ENCODE peak calls at places on chromosome 9, in seven cellular contexts. G is psoas muscle, R is astrocyte of the spinal cord, M is Calu3, K is heart left ventricle, J is left ventricle myocardium inferior, C is OCI-LY7. I is an unnamed sample.

GRCh38 chr9:111937781-111938426 is 41.3 kb downstream of the UGCG start:
- DNase-seq in K (no peak), R (peak), G (no peak), J (peak), M (no peak), C (no peak), I (peak)

GRCh38 chr9:126613656-126614055 is at the start of gene LMX1B:
- DNase-seq in K (no peak), G (peak), M (peak), R (no peak), J (peak), C (no peak), I (no peak)

GRCh38 chr9:105053209-105053652 is 125.3 kb upstream of the ABCA1 start:
- DNase-seq in K (peak), G (peak), R (peak), J (no peak), C (no peak), M (peak), I (no peak)

GRCh38 chr9:82488702-82489578 is 500.4 kb downstream of the SPATA31D1 start:
- DNase-seq in G (no peak), K (no peak), R (peak), J (no peak), C (no peak), M (peak), I (no peak)

GRCh38 chr9:88537743-88538055 is 2.7 kb downstream of the NXNL2 start:
- DNase-seq in J (peak), K (no peak), C (peak), R (peak), G (peak), M (peak), I (no peak)

GRCh38 chr9:14380061-14380836 is 66.3 kb upstream of the NFIB start:
- DNase-seq in G (no peak), R (no peak), C (no peak), J (no peak), K (no peak), M (no peak), I (no peak)

GRCh38 chr9:110426052-110426709 is 88.5 kb upstream of the TXNDC8 start:
- DNase-seq in M (no peak), R (peak), J (no peak), G (no peak), K (no peak), C (no peak), I (no peak)

GRCh38 chr9:2271426-2271825 is 256.3 kb downstream of the SMARCA2 start:
- DNase-seq in M (no peak), K (no peak), C (peak), R (no peak), G (no peak), J (peak), I (no peak)

GRCh38 chr9:133207021-133207531 is 2.0 kb downstream of the OBP2B start:
- DNase-seq in C (no peak), R (no peak), M (no peak), K (no peak), G (peak), J (no peak), I (no peak)

GRCh38 chr9:111730937-111731567 is 63.7 kb downstream of the SHOC1 start:
- DNase-seq in R (peak), J (no peak), K (no peak), M (peak), C (no peak), G (no peak), I (no peak)

GRCh38 chr9:91758491-91758981 is 191.5 kb downstream of the ROR2 start:
- DNase-seq in G (no peak), K (no peak), C (peak), J (no peak), M (peak), R (peak), I (no peak)

GRCh38 chr9:109520475-109521132 is 22.5 kb upstream of the PTPN3 start:
- DNase-seq in G (no peak), K (no peak), C (peak), R (peak), J (peak), M (peak), I (no peak)

GRCh38 chr9:87387351-87388055 is 110.2 kb upstream of the DAPK1 start:
- DNase-seq in R (peak), M (no peak), G (no peak), C (no peak), K (no peak), J (no peak), I (no peak)

GRCh38 chr9:35690447-35691324 is 961 bp upstream of the TPM2 start:
- DNase-seq in M (peak), R (peak), C (no peak), G (peak), J (peak), K (peak), I (peak)

GRCh38 chr9:78407636-78408312 is 110.8 kb downstream of the PSAT1 start:
- DNase-seq in J (no peak), M (no peak), C (no peak), K (no peak), R (no peak), G (no peak), I (no peak)

GRCh38 chr9:109568568-109569210 is 70.6 kb upstream of the PTPN3 start:
- DNase-seq in R (no peak), K (no peak), M (no peak), C (no peak), G (no peak), J (peak), I (no peak)

GRCh38 chr9:105392531-105392930 is 55.3 kb upstream of the FSD1L start:
- DNase-seq in C (no peak), G (no peak), R (no peak), J (no peak), M (no peak), K (no peak), I (no peak)

GRCh38 chr9:108727580-108728056 is 128.2 kb downstream of the ACTL7B start:
- DNase-seq in C (no peak), M (no peak), R (peak), J (peak), G (no peak), K (peak), I (no peak)

GRCh38 chr9:121483049-121483448 is 16.6 kb downstream of the GGTA1 start:
- DNase-seq in J (no peak), K (no peak), R (no peak), C (no peak), M (no peak), G (no peak), I (no peak)

GRCh38 chr9:18786936-18787658 is 245.9 kb downstream of the SAXO1 start:
- DNase-seq in G (no peak), J (no peak), C (no peak), M (no peak), R (peak), K (no peak), I (no peak)

GRCh38 chr9:71179183-71179582 is 57.8 kb upstream of the TRPM3 start:
- DNase-seq in K (no peak), J (no peak), G (no peak), C (no peak), M (no peak), R (no peak), I (no peak)

GRCh38 chr9:21964925-21965385 is 29.2 kb downstream of the CDKN2A start:
- DNase-seq in K (no peak), C (no peak), R (peak), J (no peak), M (peak), G (peak), I (peak)

GRCh38 chr9:121773954-121774714 is 122.7 kb downstream of the DAB2IP start:
- DNase-seq in M (no peak), G (no peak), C (no peak), K (peak), R (no peak), J (peak), I (no peak)

GRCh38 chr9:91033802-91034201 is 232.2 kb downstream of the SYK start:
- DNase-seq in C (peak), J (no peak), K (peak), G (no peak), M (no peak), R (no peak), I (no peak)

GRCh38 chr9:87076825-87077224 is 129.5 kb upstream of the GAS1 start:
- DNase-seq in M (no peak), R (no peak), C (no peak), K (no peak), G (no peak), J (no peak), I (no peak)

GRCh38 chr9:90943341-90943740 is 141.7 kb downstream of the SYK start:
- DNase-seq in G (no peak), M (no peak), K (no peak), R (no peak), J (no peak), C (no peak), I (no peak)

GRCh38 chr9:107024193-107024592 is 161.2 kb downstream of the ZNF462 start:
- DNase-seq in C (peak), K (no peak), J (no peak), G (no peak), M (no peak), R (no peak), I (no peak)

GRCh38 chr9:792331-793260 is 48.9 kb upstream of the DMRT1 start:
- DNase-seq in M (no peak), C (no peak), G (no peak), K (no peak), J (no peak), R (no peak), I (no peak)

GRCh38 chr9:76817489-76817888 is 53.3 kb downstream of the PCA3 start:
- DNase-seq in K (no peak), R (peak), M (no peak), C (no peak), G (no peak), J (no peak), I (no peak)

GRCh38 chr9:113349434-113350337 is at the start of gene BSPRY:
- DNase-seq in K (no peak), R (no peak), C (peak), G (no peak), M (peak), J (no peak), I (peak)

GRCh38 chr9:121912812-121913627 is 180.1 kb downstream of the TTLL11 start:
- DNase-seq in M (no peak), C (no peak), J (no peak), R (no peak), G (no peak), K (no peak), I (no peak)

GRCh38 chr9:120571443-120572257 is 8.3 kb downstream of the CDK5RAP2 start:
- DNase-seq in G (peak), J (peak), M (no peak), R (peak), K (peak), C (no peak), I (no peak)

GRCh38 chr9:135657416-135657815 is 5.7 kb upstream of the LCN9 start:
- DNase-seq in R (no peak), G (no peak), K (no peak), M (no peak), J (no peak), C (no peak), I (no peak)

GRCh38 chr9:77013932-77014596 is 5.4 kb upstream of the FOXB2 start:
- DNase-seq in K (no peak), M (no peak), J (no peak), C (no peak), G (no peak), R (no peak), I (no peak)

GRCh38 chr9:6549106-6549505 is 96.4 kb downstream of the GLDC start:
- DNase-seq in G (no peak), C (no peak), K (no peak), M (no peak), R (no peak), J (no peak), I (no peak)

GRCh38 chr9:22211588-22212360 is 202.7 kb upstream of the CDKN2B start:
- DNase-seq in C (no peak), M (peak), R (peak), K (no peak), G (no peak), J (no peak), I (no peak)

GRCh38 chr9:89463986-89464901 is 33.7 kb downstream of the SEMA4D start:
- DNase-seq in K (no peak), M (no peak), J (no peak), C (peak), R (no peak), G (no peak), I (peak)

GRCh38 chr9:136881691-136882108 is 4.6 kb upstream of the TRAF2 start:
- DNase-seq in J (no peak), G (no peak), R (no peak), C (peak), K (no peak), M (peak), I (peak)

GRCh38 chr9:136885950-136886578 is at the start of gene TRAF2:
- DNase-seq in M (peak), J (peak), C (peak), G (peak), R (peak), K (peak), I (peak)

GRCh38 chr9:136880651-136881050 is 5.7 kb upstream of the TRAF2 start:
- DNase-seq in J (no peak), G (no peak), R (no peak), C (no peak), K (no peak), M (no peak), I (no peak)

GRCh38 chr9:136886610-136887597 is 588 bp downstream of the TRAF2 start:
- DNase-seq in J (no peak), G (peak), R (peak), M (peak), C (peak), K (no peak), I (no peak)

DNA sequence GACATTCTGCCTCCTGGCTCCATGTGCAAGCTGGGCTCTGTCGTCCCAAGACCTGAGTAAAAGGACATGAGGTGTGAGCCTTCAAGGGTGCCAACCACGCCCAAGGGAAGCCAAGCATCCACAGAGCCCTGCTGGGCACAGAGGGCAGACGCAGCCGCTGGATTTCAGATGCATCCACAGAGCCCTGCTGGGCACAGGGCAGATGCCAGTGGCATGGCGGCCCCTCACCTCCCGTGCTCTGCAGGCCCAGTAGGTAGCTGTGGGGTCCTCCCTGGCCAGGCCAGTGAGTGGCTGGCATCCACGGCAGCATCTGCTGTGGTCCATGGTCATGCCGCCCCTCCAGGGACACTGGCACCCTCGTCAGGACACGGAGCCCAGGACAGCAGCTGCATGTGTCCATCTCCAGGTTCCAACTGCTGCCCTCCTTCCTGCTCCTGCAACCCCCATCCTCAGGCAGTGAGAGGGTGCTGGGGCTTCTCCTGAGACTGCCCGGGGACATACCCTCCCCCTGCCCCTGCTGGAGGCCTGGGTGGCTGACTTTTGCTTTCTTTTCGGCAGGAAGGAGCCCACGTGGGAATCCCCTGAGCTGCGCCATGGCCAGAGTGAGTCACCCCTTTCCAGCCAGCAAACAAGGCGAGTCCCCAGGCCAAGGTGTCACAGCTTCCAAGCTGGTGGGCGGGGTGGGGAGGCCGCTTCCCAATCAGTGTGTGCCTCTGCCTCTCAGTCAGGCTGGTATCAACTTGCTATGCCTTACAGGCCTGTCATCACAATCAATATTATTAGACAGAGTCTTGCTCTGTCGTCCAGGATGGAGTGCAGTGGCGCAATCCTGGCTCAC is 4.0 kb upstream of the TRAF2 start:
- DNase-seq in M (peak), R (peak), J (no peak), G (peak), K (no peak), C (peak), I (peak)
- TF ChIP-seq CTCF in M (no peak), R (no peak), J (no peak), G (no peak), K (no peak), C (no peak), I (no peak)

DNA sequence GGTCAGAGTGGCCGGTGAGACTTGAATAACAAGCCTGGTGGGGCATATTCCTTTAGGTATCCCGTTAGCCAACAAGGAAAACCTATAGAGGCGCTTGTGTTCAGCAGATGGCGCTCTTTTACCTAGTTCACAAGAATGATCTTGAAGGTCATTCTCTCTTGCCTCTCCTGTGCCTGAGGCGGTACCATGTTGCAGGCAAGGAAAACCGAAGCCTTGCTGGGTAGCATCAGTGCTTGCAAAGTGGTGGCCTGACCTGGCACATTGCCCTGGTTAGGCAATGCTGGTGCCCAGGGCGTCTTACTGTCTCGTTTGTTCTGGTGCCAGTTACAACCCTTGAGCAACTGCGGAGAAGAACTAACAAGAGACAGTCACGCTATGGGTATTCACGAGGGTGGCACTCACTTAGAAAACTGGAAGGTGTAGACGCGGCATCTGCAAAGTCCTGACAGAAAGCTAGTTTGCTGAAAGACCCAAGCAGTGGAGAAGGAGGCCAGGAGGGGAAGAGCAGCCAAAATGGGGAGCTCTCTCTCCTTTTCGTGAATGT is 56.7 kb downstream of the AOPEP start:
- DNase-seq in R (peak), K (peak), G (peak), C (peak), J (peak), M (peak), I (peak)
- TF ChIP-seq CTCF in R (peak), K (peak), G (peak), C (peak), J (peak), M (peak), I (peak)

DNA sequence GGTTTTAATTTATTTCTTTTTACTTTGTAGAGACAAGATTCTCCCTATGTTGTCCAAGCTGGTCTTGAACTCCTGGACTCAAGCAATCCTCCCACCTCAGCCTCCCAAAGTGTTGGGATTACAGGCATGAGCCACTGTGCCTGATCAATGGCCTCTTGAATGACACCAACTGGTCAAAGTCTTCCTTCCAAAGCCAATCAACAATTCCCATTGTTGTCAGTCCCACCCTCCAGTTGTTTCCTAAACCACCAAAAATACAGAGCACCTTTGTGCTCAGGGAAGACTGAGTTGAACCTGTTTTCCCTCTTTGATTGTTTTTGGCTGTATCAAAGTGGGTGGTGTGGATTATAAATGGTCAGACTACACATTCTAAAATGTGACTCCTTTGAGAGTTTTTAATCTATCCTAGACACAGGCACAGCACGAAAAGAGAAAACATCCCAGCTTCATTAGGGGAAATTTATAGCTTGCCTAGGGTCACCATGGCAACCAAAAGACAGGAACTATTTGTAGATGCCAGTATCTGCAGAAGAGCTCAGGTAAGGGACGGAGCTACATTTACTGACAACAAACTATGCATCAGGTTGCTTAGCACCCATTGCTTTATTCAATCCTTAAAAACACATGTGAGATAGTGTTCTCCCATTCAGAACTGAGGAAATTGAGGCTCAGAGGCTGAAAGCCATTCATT is 27.6 kb upstream of the ATP6V1G1 start:
- DNase-seq in C (no peak), M (no peak), K (no peak), J (no peak), R (no peak), G (no peak), I (no peak)
- TF ChIP-seq CTCF in C (no peak), M (no peak), K (no peak), J (no peak), R (no peak), G (no peak), I (no peak)

DNA sequence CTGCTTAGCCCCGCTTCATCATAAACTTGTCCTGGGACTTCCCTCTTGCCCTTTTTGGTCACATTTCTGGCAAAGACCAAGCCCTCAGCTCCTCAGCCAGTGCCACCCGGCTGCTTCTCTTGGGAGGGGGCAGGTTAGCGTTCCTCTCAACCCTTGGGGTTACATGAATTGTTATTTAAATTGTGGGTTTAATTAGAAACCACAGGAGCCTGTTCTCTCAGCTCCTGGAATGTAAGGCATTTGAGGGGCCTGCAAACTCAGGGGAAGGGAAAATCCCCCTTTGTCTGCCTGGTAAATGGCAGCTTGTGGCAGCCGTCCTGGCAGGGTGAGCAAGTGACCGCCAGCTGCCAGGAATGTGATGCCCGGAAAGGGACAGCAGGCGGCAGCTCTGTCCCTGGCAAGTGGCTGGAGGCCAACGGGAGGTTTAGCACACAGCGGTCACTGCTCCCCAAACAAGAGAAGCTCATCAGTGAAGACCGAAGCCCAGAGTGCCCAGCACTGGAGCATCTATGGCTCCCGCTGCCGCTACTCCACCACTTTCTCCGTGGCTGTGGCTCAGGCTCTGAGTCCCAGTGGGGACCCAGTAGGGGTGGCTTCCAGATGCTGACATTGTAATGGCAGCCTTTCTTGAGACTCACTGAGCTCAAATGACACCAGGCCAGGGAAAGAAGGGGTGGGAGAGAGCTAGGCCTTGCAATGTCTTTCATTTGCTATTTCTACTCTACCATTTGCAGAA is 51.7 kb downstream of the SHB start:
- DNase-seq in M (peak), C (no peak), R (peak), K (peak), J (peak), G (peak), I (no peak)
- TF ChIP-seq CTCF in M (no peak), C (no peak), R (peak), K (no peak), J (peak), G (peak), I (no peak)

DNA sequence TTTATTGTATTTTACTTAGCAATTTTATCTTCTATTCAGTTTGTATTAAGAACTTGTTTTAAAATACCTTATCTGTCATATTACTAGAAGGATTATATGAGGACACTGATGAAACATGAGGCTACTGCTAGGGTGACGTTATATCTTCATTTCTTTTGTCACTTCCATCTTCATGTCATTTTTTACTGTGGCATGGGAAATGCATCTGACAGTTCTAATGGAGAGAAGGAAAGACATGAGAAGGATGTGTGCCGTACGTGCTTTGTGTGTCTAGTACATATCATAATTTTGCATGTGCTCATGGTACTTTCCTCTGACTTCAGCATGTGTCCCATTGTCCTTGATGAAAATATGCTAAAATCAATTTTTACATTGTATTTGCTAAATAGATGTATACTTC is 258.2 kb downstream of the PTPRD start:
- DNase-seq in J (no peak), G (no peak), R (no peak), C (no peak), M (no peak), K (no peak), I (no peak)
- TF ChIP-seq CTCF in J (no peak), G (no peak), R (no peak), C (no peak), M (no peak), K (no peak), I (no peak)